ENCODE peak calls at places on chromosomes 2 and 18, in seven cellular contexts. C, X, Z, W, Q, K and D are unnamed samples.

GRCh38 chr2:144449028-144449406 is 70.9 kb downstream of the ZEB2 start:
- DNase-seq in C (peak), X (no peak), Z (peak), W (no peak), Q (no peak), K (no peak), D (peak)

GRCh38 chr2:6919912-6920905 is 3.0 kb downstream of the RNF144A start:
- DNase-seq in C (no peak), X (no peak), Z (no peak), W (no peak), Q (no peak), K (no peak), D (no peak)

GRCh38 chr2:191319181-191319580 is 74.0 kb downstream of the MYO1B start:
- DNase-seq in C (no peak), X (no peak), Z (peak), W (peak), Q (no peak), K (no peak), D (no peak)

GRCh38 chr2:152598975-152599724 is 118.1 kb downstream of the PRPF40A start:
- DNase-seq in C (no peak), X (no peak), Z (no peak), W (no peak), Q (no peak), K (no peak), D (no peak)

GRCh38 chr2:99787011-99787410 is 297.2 kb upstream of the REV1 start:
- DNase-seq in C (no peak), X (no peak), Z (no peak), W (no peak), Q (no peak), K (no peak), D (no peak)

GRCh38 chr2:232698552-232699091 is 1.5 kb downstream of the GIGYF2 start:
- DNase-seq in C (no peak), X (no peak), Z (no peak), W (peak), Q (peak), K (no peak), D (no peak)

GRCh38 chr2:214671330-214671850 is 138.1 kb downstream of the BARD1 start:
- DNase-seq in C (no peak), X (peak), Z (no peak), W (no peak), Q (no peak), K (no peak), D (no peak)

GRCh38 chr18:10386049-10386448 is 68.4 kb upstream of the APCDD1 start:
- DNase-seq in C (no peak), X (no peak), Z (no peak), W (no peak), Q (no peak), K (no peak), D (no peak)

GRCh38 chr2:37602702-37603101 is 68.7 kb downstream of the CDC42EP3 start:
- DNase-seq in C (no peak), X (no peak), Z (no peak), W (no peak), Q (no peak), K (no peak), D (no peak)

GRCh38 chr2:97546711-97547110 is 43.0 kb downstream of the ANKRD36B start:
- DNase-seq in C (no peak), X (no peak), Z (no peak), W (peak), Q (peak), K (no peak), D (no peak)

GRCh38 chr2:101337877-101338276 is 29.4 kb upstream of the RNF149 start:
- DNase-seq in C (no peak), X (no peak), Z (peak), W (peak), Q (peak), K (no peak), D (no peak)

GRCh38 chr2:210663574-210663973 is 107.2 kb downstream of the CPS1 start:
- DNase-seq in C (no peak), X (peak), Z (peak), W (peak), Q (peak), K (no peak), D (no peak)

GRCh38 chr2:173299764-173300163 is 54.9 kb upstream of the CDCA7 start:
- DNase-seq in C (no peak), X (no peak), Z (no peak), W (no peak), Q (no peak), K (no peak), D (no peak)

GRCh38 chr2:12120281-12121150 is 374.1 kb downstream of the LPIN1 start:
- DNase-seq in C (no peak), X (no peak), Z (peak), W (peak), Q (peak), K (no peak), D (no peak)

GRCh38 chr2:69544951-69545350 is 98.6 kb downstream of the AAK1 start:
- DNase-seq in C (no peak), X (no peak), Z (no peak), W (peak), Q (peak), K (no peak), D (no peak)

GRCh38 chr2:61887684-61888303 is 662 bp downstream of the CCT4 start:
- DNase-seq in C (no peak), X (no peak), Z (peak), W (peak), Q (peak), K (no peak), D (no peak)

GRCh38 chr2:32697156-32697555 is 69.3 kb downstream of the TTC27 start:
- DNase-seq in C (no peak), X (no peak), Z (peak), W (peak), Q (peak), K (no peak), D (no peak)

GRCh38 chr2:25342372-25343186 is 854 bp upstream of the DNMT3A start:
- DNase-seq in C (peak), X (peak), Z (peak), W (peak), Q (peak), K (peak), D (peak)

GRCh38 chr18:75003764-75004690 is 204.9 kb downstream of the PTGR3 start:
- DNase-seq in C (no peak), X (no peak), Z (no peak), W (peak), Q (peak), K (no peak), D (no peak)

GRCh38 chr2:178478102-178478441 is 328 bp downstream of the FKBP7 start:
- DNase-seq in C (no peak), X (peak), Z (no peak), W (peak), Q (peak), K (no peak), D (no peak)

GRCh38 chr18:55406374-55407045 is 181.5 kb downstream of the TCF4 start:
- DNase-seq in C (no peak), X (no peak), Z (no peak), W (no peak), Q (no peak), K (no peak), D (no peak)

GRCh38 chr2:8694737-8695136 is 12.9 kb downstream of the ID2 start:
- DNase-seq in C (no peak), X (no peak), Z (peak), W (peak), Q (peak), K (no peak), D (no peak)